ENCODE peak calls at places on chromosomes 11 and 22, in five cellular contexts. C is pancreas, D is fibroblast of lung, B is iPS DF 6.9, O is astrocyte of the spinal cord. L is an unnamed sample.

GRCh38 chr11:128195057-128195751 is 392.2 kb downstream of the ETS1 start:
- DNase-seq in B (no peak), O (no peak), D (no peak), C (no peak), L (no peak)

GRCh38 chr22:43101306-43101705 is 9.2 kb upstream of the BIK start:
- DNase-seq in O (no peak), C (no peak), B (no peak), D (no peak), L (no peak)

GRCh38 chr22:37148031-37148651 is 1.6 kb downstream of the IL2RB start:
- DNase-seq in C (no peak), O (no peak), D (no peak), B (no peak), L (no peak)

GRCh38 chr11:69437001-69437875 is 44.2 kb upstream of the LINC01488 start:
- DNase-seq in B (no peak), C (peak), O (peak), D (peak), L (no peak)

GRCh38 chr11:87425943-87426342 is 388.2 kb downstream of the TMEM135 start:
- DNase-seq in C (no peak), O (peak), B (no peak), D (peak), L (peak)

GRCh38 chr11:70364745-70365535 is 33.4 kb upstream of the CTTN start:
- DNase-seq in O (no peak), B (no peak), D (no peak), C (no peak), L (no peak)

GRCh38 chr11:47372422-47372821 is 5.9 kb downstream of the SPI1 start:
- DNase-seq in C (no peak), B (no peak), O (no peak), D (no peak), L (no peak)

GRCh38 chr11:120215634-120216033 is 4.8 kb downstream of the OAF start:
- DNase-seq in C (no peak), B (no peak), D (peak), O (peak), L (no peak)

GRCh38 chr22:43356881-43357280 is 13.7 kb upstream of the SCUBE1 start:
- DNase-seq in C (no peak), D (no peak), B (no peak), O (no peak), L (no peak)

GRCh38 chr11:65425105-65425970 is 2.7 kb downstream of the NEAT1 start:
- DNase-seq in B (no peak), O (peak), D (peak), C (no peak), L (no peak)

GRCh38 chr11:20248345-20248744 is 88.1 kb upstream of the DBX1 start:
- DNase-seq in C (no peak), B (no peak), D (no peak), O (no peak), L (no peak)

GRCh38 chr11:33475999-33476398 is 218.8 kb downstream of the HIPK3 start:
- DNase-seq in B (no peak), O (peak), C (peak), D (peak), L (peak)

GRCh38 chr22:24175160-24175808 is 6.0 kb upstream of the SUSD2 start:
- DNase-seq in D (peak), C (peak), O (peak), B (no peak), L (peak)

GRCh38 chr11:92829121-92829520 is 140.3 kb upstream of the MTNR1B start:
- DNase-seq in B (no peak), D (no peak), C (no peak), O (no peak), L (no peak)

GRCh38 chr11:35412285-35412684 is 7.1 kb downstream of the SLC1A2 start:
- DNase-seq in O (no peak), D (peak), B (no peak), C (no peak), L (no peak)

GRCh38 chr22:48333323-48333763 is 1494.3 kb downstream of the BRD1 start:
- DNase-seq in O (no peak), B (no peak), C (no peak), D (no peak), L (no peak)

GRCh38 chr11:1825785-1826451 is 8.9 kb upstream of the SYT8 start:
- DNase-seq in O (no peak), D (no peak), C (no peak), B (no peak), L (no peak)

GRCh38 chr11:64419818-64420485 is 61.0 kb downstream of the RPS6KA4 start:
- DNase-seq in D (peak), B (no peak), C (no peak), O (peak), L (peak)

GRCh38 chr22:43185860-43186261 is 1.1 kb downstream of the TTLL12 start:
- DNase-seq in D (peak), O (no peak), C (peak), B (no peak), L (no peak)

GRCh38 chr11:120331301-120331966 is 4.8 kb upstream of the ARHGEF12 start:
- DNase-seq in D (peak), C (peak), O (peak), B (no peak), L (peak)

GRCh38 chr11:12862761-12863469 is 146.2 kb upstream of the RASSF10 start:
- DNase-seq in C (no peak), O (peak), B (peak), D (peak), L (peak)

GRCh38 chr11:130868865-130869264 is 47.4 kb downstream of the SNX19 start:
- DNase-seq in D (no peak), C (no peak), B (no peak), O (no peak), L (no peak)

GRCh38 chr11:10856689-10857603 is 907 bp downstream of the ZBED5 start:
- DNase-seq in C (peak), D (peak), O (peak), B (no peak), L (no peak)

GRCh38 chr11:105177658-105178057 is 38.1 kb upstream of the CARD18 start:
- DNase-seq in C (no peak), B (no peak), D (peak), O (peak), L (peak)

DNA sequence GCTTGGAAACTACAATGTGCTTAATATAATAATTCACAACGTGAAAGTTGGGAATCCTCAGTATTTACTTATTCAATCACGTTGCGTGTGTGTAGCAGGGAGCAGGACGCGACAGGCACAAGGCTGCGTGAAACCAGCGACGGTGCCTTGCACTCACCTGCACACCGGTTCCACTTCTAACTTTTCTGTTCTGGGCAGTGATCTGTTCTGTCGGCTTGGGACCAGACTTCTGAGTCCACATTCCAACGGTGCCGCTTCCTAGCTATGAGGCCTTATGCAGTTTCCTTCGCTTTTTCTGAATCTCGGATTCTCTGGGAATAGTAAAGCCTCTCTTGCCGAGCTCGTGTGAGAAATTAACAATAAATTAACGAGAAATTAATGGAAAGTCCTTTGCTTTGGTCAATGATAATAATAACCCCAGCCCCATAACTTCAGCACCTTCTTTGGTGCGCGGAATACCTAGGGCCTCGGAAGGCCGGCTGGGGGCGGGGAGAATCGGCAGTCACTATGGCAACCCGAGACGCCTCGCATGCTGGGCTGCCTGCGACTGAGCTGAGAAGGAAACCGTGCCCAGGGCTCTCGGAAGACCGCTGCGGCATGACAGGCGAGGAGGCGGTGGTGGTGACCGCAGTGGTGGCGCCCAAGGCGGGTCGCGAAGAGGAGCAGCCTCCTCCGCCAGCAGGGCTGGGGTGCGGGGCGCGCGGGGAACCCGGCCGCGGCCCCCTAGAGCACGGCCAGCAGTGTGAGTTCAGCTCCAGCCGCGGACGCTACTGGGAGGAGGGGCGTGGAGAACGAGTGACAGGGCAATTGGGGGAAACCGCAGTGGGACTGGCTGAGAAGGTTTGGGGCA is at the start of gene C11orf97:
- DNase-seq in D (peak), C (peak), B (no peak), O (peak), L (no peak)
- H3K4me3 ChIP-seq in D (peak), C (peak), B (peak), O (peak), L (peak)

GRCh38 chr11:61281581-61282250 is 13.4 kb downstream of the VWCE start:
- DNase-seq in D (peak), O (peak), C (no peak), B (no peak), L (no peak)
- H3K4me3 ChIP-seq in D (no peak), O (no peak), C (no peak), B (peak), L (no peak)

GRCh38 chr22:18022851-18023250 is 1.5 kb downstream of the MICAL3 start:
- DNase-seq in D (no peak), B (no peak), O (no peak), C (no peak), L (no peak)
- H3K4me3 ChIP-seq in D (no peak), B (no peak), O (no peak), C (peak), L (no peak)

GRCh38 chr11:118913411-118914125 is 12.2 kb downstream of the BCL9L start:
- DNase-seq in O (no peak), D (no peak), C (no peak), B (no peak), L (no peak)
- H3K4me3 ChIP-seq in O (no peak), D (no peak), C (peak), B (no peak), L (no peak)